ENCODE peak calls at places on chromosome 2, in eight cellular contexts. L, A, W, K, U, V, F and S are unnamed samples. For H3K4me1, the result is how much of the 10 kb centered on the place peaks cover.

GRCh38 chr2:186984481-186984880 is 135.5 kb upstream of the ZSWIM2 start:
- DNase-seq in V (no peak), A (no peak), L (no peak), W (no peak), F (no peak), K (no peak), U (no peak), S (no peak)

GRCh38 chr2:7611750-7612149 is 694.5 kb downstream of the RNF144A start:
- DNase-seq in L (no peak), U (no peak), F (no peak), W (no peak), V (no peak), K (no peak), A (no peak), S (no peak)

GRCh38 chr2:122167561-122167960 is 412.1 kb downstream of the TSN start:
- DNase-seq in L (no peak), U (no peak), V (no peak), W (peak), K (no peak), F (no peak), A (no peak), S (no peak)

GRCh38 chr2:120564213-120565094 is 171.2 kb upstream of the GLI2 start:
- DNase-seq in V (no peak), F (peak), A (no peak), W (no peak), U (no peak), K (no peak), L (no peak), S (no peak)

GRCh38 chr2:66574701-66575624 is 140.0 kb downstream of the MEIS1 start:
- DNase-seq in L (peak), U (peak), K (peak), F (peak), V (peak), W (peak), A (no peak), S (no peak)

GRCh38 chr2:236113425-236113824 is 54.8 kb downstream of the GBX2 start:
- DNase-seq in L (no peak), A (no peak), K (no peak), F (no peak), V (no peak), U (no peak), W (peak), S (no peak)

GRCh38 chr2:45532171-45532570 is 78.9 kb downstream of the SRBD1 start:
- DNase-seq in U (no peak), F (no peak), V (no peak), K (no peak), L (no peak), W (no peak), A (no peak), S (no peak)

GRCh38 chr2:203909192-203909945 is 27.2 kb upstream of the ICOS start:
- DNase-seq in K (peak), L (peak), F (no peak), W (peak), U (no peak), V (peak), A (no peak), S (peak)

GRCh38 chr2:25141120-25141519 is 27.3 kb downstream of the POMC start:
- DNase-seq in W (no peak), L (no peak), F (no peak), U (no peak), K (no peak), V (no peak), A (no peak), S (no peak)

GRCh38 chr2:85538507-85539360 is at the start of gene MAT2A:
- DNase-seq in W (peak), F (peak), U (peak), V (peak), L (peak), K (peak), A (peak), S (peak)

GRCh38 chr2:23523651-23524260 is 138.8 kb downstream of the KLHL29 start:
- DNase-seq in A (no peak), K (no peak), F (no peak), V (no peak), U (no peak), L (peak), W (peak), S (no peak)

GRCh38 chr2:85308951-85309555 is 18.7 kb downstream of the TGOLN2 start:
- DNase-seq in F (peak), K (peak), A (no peak), U (peak), W (peak), V (no peak), L (peak), S (no peak)

GRCh38 chr2:133817680-133818566 is 249.7 kb upstream of the NCKAP5 start:
- DNase-seq in L (no peak), F (no peak), V (peak), W (peak), U (no peak), A (no peak), K (peak), S (no peak)

GRCh38 chr2:233844064-233844807 is 10.1 kb downstream of the HJURP start:
- DNase-seq in A (no peak), L (no peak), W (no peak), V (no peak), U (no peak), K (no peak), F (no peak), S (no peak)

GRCh38 chr2:176683565-176684210 is 414.4 kb downstream of the MTX2 start:
- DNase-seq in A (no peak), V (no peak), W (no peak), K (no peak), F (no peak), U (no peak), L (no peak), S (no peak)

GRCh38 chr2:127324635-127325034 is 30.7 kb upstream of the ERCC3 start:
- DNase-seq in V (peak), A (no peak), L (no peak), U (no peak), W (peak), F (no peak), K (peak), S (no peak)

GRCh38 chr2:212547716-212548458 is 9.3 kb upstream of the ERBB4 start:
- DNase-seq in V (no peak), W (no peak), A (no peak), U (no peak), L (no peak), F (no peak), K (no peak), S (no peak)

GRCh38 chr2:3204031-3204430 is 173.6 kb downstream of the EIPR1 start:
- DNase-seq in F (no peak), A (no peak), V (no peak), U (no peak), W (no peak), L (no peak), K (no peak), S (no peak)

GRCh38 chr2:131063501-131064283 is 29.6 kb downstream of the FAM168B start:
- DNase-seq in A (no peak), L (no peak), F (no peak), W (no peak), U (no peak), V (no peak), K (no peak), S (no peak)

GRCh38 chr2:36329746-36330145 is 25.8 kb upstream of the CRIM1 start:
- DNase-seq in W (peak), L (no peak), U (no peak), K (peak), A (no peak), F (no peak), V (peak), S (no peak)

GRCh38 chr2:113848758-113849460 is 41.0 kb upstream of the ACTR3 start:
- DNase-seq in K (no peak), U (no peak), F (no peak), A (no peak), L (no peak), W (peak), V (peak), S (no peak)

GRCh38 chr2:46574457-46575354 is 95.3 kb downstream of the TMEM247 start:
- DNase-seq in K (no peak), F (no peak), U (no peak), A (no peak), W (no peak), V (no peak), L (no peak), S (no peak)

GRCh38 chr2:62441824-62442223 is 64.2 kb downstream of the TMEM17 start:
- DNase-seq in V (no peak), U (no peak), W (no peak), L (no peak), F (no peak), A (no peak), K (no peak), S (no peak)

GRCh38 chr2:55103039-55103438 is 52.8 kb upstream of the RTN4 start:
- DNase-seq in F (no peak), K (peak), W (no peak), V (no peak), L (no peak), A (no peak), U (no peak), S (no peak)

GRCh38 chr2:50658883-50659282 is 373.0 kb downstream of the NRXN1 start:
- DNase-seq in L (no peak), W (no peak), K (no peak), U (no peak), V (no peak), F (no peak), A (no peak), S (no peak)

GRCh38 chr2:217402622-217403383 is 542.9 kb upstream of the TNP1 start:
- DNase-seq in A (no peak), L (peak), W (peak), V (no peak), K (peak), U (no peak), F (no peak), S (no peak)

GRCh38 chr2:148255929-148256328 is 235.0 kb downstream of the MBD5 start:
- DNase-seq in A (no peak), V (no peak), U (no peak), W (no peak), F (no peak), K (no peak), L (no peak), S (no peak)

GRCh38 chr2:47109680-47110079 is 45.4 kb downstream of the STPG4 start:
- DNase-seq in A (no peak), U (no peak), K (no peak), V (no peak), F (no peak), W (no peak), L (no peak), S (no peak)

GRCh38 chr2:36507408-36507812 is 90.6 kb downstream of the FEZ2 start:
- DNase-seq in W (peak), A (no peak), L (peak), V (peak), F (no peak), K (peak), U (no peak), S (peak)

GRCh38 chr2:232296766-232297525 is 81.6 kb upstream of the ALPP start:
- DNase-seq in L (no peak), U (no peak), A (no peak), W (peak), K (no peak), V (no peak), F (no peak), S (no peak)

GRCh38 chr2:211132046-211132445 is 575.6 kb downstream of the CPS1 start:
- DNase-seq in V (no peak), L (no peak), F (no peak), A (no peak), W (peak), U (no peak), K (peak), S (no peak)

GRCh38 chr2:160372585-160372984 is 121.0 kb downstream of the RBMS1 start:
- DNase-seq in F (no peak), V (no peak), L (no peak), W (peak), U (no peak), K (peak), A (no peak), S (no peak)
- H3K4me1 ChIP-seq in F (under half), V (half or more), L (half or more), W (under half), U (half or more), K (half or more), A (under half), S (half or more)

DNA sequence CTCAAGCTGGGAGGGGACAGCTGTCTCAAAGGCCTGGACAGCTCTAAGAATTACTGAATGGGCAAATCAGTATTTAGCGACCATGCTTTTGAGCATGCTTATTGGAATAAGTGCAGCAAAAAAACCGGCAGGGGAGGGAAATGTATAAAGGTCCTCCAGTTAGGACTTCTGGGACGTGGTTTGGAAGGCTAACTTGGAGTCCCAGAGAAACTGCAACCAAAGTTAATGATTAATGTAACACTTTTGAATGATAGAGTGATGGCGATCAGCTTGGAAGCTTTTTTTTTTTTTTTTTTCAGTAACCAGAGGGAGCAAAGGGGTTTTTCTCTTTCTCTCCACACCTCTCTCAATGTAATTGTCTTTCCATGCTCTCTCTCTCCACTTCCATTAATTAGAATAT is 890.6 kb upstream of the POU3F3 start:
- DNase-seq in V (no peak), L (no peak), U (no peak), K (no peak), F (no peak), A (no peak), W (no peak), S (no peak)
- H3K4me1 ChIP-seq in V (under half), L (under half), U (under half), K (under half), F (under half), A (under half), W (under half), S (under half)

DNA sequence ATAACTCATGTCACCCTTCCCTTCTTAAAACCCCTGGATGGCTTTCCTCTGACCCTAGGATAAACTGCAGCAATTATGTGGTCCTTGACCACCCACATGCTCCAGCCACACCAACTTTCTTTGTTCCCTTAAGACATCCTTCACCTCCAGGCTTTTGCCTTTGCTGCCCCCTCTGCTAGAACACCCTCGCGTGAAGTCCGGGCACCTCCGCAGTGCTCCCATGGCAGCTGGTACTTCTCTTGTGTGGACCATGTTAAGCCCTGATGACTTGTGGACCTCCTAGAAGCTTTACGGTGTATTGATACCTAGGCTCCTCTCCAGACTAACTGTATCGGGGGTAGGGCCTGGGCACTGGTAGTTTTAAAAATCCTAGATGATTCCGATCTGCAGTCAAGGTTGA is 824 bp upstream of the ABHD1 start:
- DNase-seq in V (no peak), A (no peak), U (no peak), L (no peak), W (no peak), K (no peak), F (no peak), S (no peak)
- H3K4me1 ChIP-seq in V (under half), A (under half), U (under half), L (under half), W (under half), K (under half), F (under half), S (under half)

DNA sequence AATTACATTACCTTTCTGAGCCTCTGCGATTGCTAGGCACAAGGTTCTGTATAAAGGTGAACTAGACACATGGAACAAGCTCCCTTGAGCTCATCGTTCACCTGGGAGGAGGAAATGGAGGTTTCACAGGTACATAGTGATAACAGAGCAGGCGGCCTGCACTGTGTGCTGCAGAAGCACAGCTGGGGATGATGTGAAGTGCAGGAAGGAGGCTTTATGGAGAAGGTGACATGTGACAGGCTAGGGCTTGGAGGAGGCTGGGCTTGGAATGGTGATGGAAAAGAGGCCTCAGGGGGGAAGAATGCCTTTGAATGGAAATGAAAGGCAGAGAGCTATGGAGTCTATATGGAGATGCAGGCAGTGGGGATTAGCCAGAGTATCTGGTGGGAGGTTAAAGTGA is 22.9 kb downstream of the MARCHF4 start:
- DNase-seq in F (no peak), L (no peak), U (no peak), K (no peak), V (no peak), W (no peak), A (no peak), S (no peak)
- H3K4me1 ChIP-seq in F (under half), L (under half), U (under half), K (under half), V (under half), W (under half), A (half or more), S (half or more)